ENCODE peak calls at places on chromosomes 16 and 17, in nine cellular contexts. K is prostate gland, Y is GM12878, X is lung, P is endodermal cell, F is ascending aorta, C is cardiac muscle cell, B is fibroblast of lung, J is tibial nerve. L is an unnamed sample. For H3K27me3, the result is how much of the 10 kb centered on the place peaks cover.

GRCh38 chr17:75774988-75775668 is 9.5 kb upstream of the UNK start:
- DNase-seq in K (no peak), Y (no peak), X (no peak), P (peak), F (no peak), C (peak), B (peak), J (peak), L (no peak)

GRCh38 chr17:49965522-49965905 is 3.5 kb upstream of the DLX4 start:
- DNase-seq in K (no peak), Y (no peak), X (no peak), P (peak), F (no peak), C (no peak), B (no peak), J (no peak), L (no peak)

GRCh38 chr17:42296012-42296411 is 7.7 kb downstream of the STAT5A start:
- DNase-seq in K (no peak), Y (no peak), X (no peak), P (no peak), F (no peak), C (no peak), B (no peak), J (no peak), L (no peak)

GRCh38 chr17:57523926-57524634 is 221.0 kb downstream of the CCDC182 start:
- DNase-seq in K (peak), Y (no peak), X (peak), P (no peak), F (peak), C (no peak), B (peak), J (no peak), L (no peak)

GRCh38 chr17:45428954-45429337 is 3.7 kb downstream of the ARHGAP27 start:
- DNase-seq in K (no peak), Y (no peak), X (no peak), P (no peak), F (no peak), C (no peak), B (no peak), J (no peak), L (no peak)

GRCh38 chr17:77182205-77182604 is 41.4 kb downstream of the SEC14L1 start:
- DNase-seq in K (no peak), Y (no peak), X (no peak), P (no peak), F (no peak), C (no peak), B (no peak), J (no peak), L (no peak)

GRCh38 chr17:70881093-70881492 is 711.8 kb downstream of the KCNJ2 start:
- DNase-seq in K (no peak), Y (no peak), X (no peak), P (no peak), F (no peak), C (no peak), B (no peak), J (no peak), L (no peak)

GRCh38 chr16:84281077-84281476 is 13.6 kb upstream of the WFDC1 start:
- DNase-seq in K (no peak), Y (no peak), X (no peak), P (peak), F (no peak), C (peak), B (peak), J (no peak), L (no peak)

GRCh38 chr17:30230596-30231125 is 4.8 kb downstream of the SLC6A4 start:
- DNase-seq in K (no peak), Y (no peak), X (no peak), P (peak), F (no peak), C (no peak), B (no peak), J (no peak), L (no peak)

GRCh38 chr17:20271016-20271610 is 196.2 kb downstream of the LGALS9B start:
- DNase-seq in K (no peak), Y (no peak), X (no peak), P (peak), F (no peak), C (no peak), B (peak), J (no peak), L (no peak)

GRCh38 chr17:73902416-73903181 is 258.4 kb upstream of the SDK2 start:
- DNase-seq in K (no peak), Y (no peak), X (no peak), P (peak), F (no peak), C (no peak), B (no peak), J (no peak), L (no peak)

GRCh38 chr17:45135192-45135977 is at the start of gene ACBD4:
- DNase-seq in K (peak), Y (peak), X (peak), P (peak), F (peak), C (peak), B (peak), J (peak), L (peak)

GRCh38 chr16:49919327-49919726 is 63.4 kb upstream of the ZNF423 start:
- DNase-seq in K (no peak), Y (no peak), X (no peak), P (no peak), F (no peak), C (no peak), B (no peak), J (no peak), L (no peak)

GRCh38 chr17:12301551-12301950 is 280.9 kb downstream of the MAP2K4 start:
- DNase-seq in K (no peak), Y (no peak), X (no peak), P (no peak), F (no peak), C (no peak), B (no peak), J (no peak), L (no peak)

GRCh38 chr17:69607162-69607834 is 192.8 kb downstream of the MAP2K6 start:
- DNase-seq in K (peak), Y (peak), X (peak), P (peak), F (no peak), C (peak), B (peak), J (peak), L (no peak)

GRCh38 chr17:69042308-69042707 is 18.4 kb downstream of the ABCA9 start:
- DNase-seq in K (no peak), Y (no peak), X (no peak), P (no peak), F (no peak), C (no peak), B (no peak), J (no peak), L (no peak)

DNA sequence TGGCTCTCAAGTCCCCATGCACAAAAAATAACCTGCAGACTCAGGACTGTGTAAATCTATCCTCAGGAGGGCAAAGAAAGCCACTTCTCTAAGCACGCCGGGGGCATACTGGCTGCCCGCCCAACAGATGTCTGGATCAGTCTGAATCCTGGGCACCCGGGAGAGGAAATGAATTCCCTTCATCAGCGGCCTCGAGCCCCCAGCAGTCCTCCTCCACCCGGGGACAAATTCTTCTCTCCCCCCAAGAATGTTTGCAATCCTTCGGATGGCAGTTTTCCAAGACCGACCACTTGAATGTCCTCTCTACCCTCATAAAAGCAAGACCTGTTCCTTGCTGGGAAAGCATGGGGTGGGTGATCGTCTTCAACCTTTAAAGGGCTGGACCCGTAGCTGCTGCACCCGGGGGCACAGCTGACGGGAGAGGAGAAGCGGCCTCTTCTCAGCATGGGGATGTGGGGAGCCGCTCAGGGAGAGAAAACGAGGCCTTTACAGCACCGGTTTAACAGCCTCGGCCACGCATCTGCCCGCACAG is 9.4 kb upstream of the MAP2K3 start:
- DNase-seq in K (no peak), Y (no peak), X (no peak), P (no peak), F (no peak), C (no peak), B (no peak), J (no peak), L (no peak)
- H3K4me3 ChIP-seq in K (peak), Y (peak), X (peak), P (peak), F (peak), C (peak), B (peak), J (peak), L (peak)

GRCh38 chr17:83109793-83110645 is 30.6 kb downstream of the METRNL start:
- DNase-seq in K (peak), Y (no peak), X (peak), P (no peak), F (peak), C (peak), B (peak), J (peak), L (peak)

GRCh38 chr17:83108709-83109108 is 29.3 kb downstream of the METRNL start:
- DNase-seq in K (no peak), Y (no peak), X (no peak), P (no peak), F (no peak), C (no peak), B (no peak), J (no peak), L (no peak)

GRCh38 chr17:83109386-83109785 is 30.0 kb downstream of the METRNL start:
- DNase-seq in K (no peak), Y (no peak), X (no peak), P (no peak), F (no peak), C (no peak), B (no peak), J (no peak), L (no peak)

GRCh38 chr17:83111516-83112282 is 32.3 kb downstream of the METRNL start:
- DNase-seq in K (no peak), Y (no peak), X (no peak), P (no peak), F (no peak), C (no peak), B (no peak), J (no peak), L (no peak)

GRCh38 chr17:83110755-83111154 is 31.3 kb downstream of the METRNL start:
- DNase-seq in K (no peak), Y (no peak), X (no peak), P (no peak), F (no peak), C (peak), B (no peak), J (no peak), L (no peak)
- TF ChIP-seq CTCF in K (no peak), Y (no peak), X (no peak), P (no peak), F (no peak), C (no peak), B (no peak), J (no peak), L (no peak)

DNA sequence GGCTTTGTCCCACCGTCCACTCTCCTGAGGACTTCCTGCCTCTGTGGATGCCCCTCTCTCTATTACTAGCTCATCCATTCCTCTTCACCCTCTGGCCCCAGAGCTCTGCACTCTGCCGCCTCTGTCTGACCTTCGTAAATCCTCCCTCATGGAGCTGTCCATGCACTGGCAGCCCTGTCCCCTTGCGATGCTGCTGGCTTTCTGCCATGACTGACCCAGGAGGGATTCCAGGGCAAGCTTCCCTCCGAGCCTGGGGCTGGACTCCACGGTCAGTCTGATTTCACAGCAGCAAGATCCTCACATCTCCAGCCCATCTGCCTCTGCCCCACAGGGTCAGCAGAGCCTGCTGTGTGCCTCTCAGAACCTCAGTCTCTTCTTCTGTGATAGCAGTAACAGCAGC is 4.7 kb downstream of the CBFA2T3 start:
- DNase-seq in K (no peak), Y (no peak), X (no peak), P (no peak), F (no peak), C (no peak), B (no peak), J (no peak), L (no peak)
- H3K27me3 ChIP-seq in K (under half), Y (under half), X (under half), P (under half), F (under half), C (under half), B (under half), J (half or more), L (under half)

DNA sequence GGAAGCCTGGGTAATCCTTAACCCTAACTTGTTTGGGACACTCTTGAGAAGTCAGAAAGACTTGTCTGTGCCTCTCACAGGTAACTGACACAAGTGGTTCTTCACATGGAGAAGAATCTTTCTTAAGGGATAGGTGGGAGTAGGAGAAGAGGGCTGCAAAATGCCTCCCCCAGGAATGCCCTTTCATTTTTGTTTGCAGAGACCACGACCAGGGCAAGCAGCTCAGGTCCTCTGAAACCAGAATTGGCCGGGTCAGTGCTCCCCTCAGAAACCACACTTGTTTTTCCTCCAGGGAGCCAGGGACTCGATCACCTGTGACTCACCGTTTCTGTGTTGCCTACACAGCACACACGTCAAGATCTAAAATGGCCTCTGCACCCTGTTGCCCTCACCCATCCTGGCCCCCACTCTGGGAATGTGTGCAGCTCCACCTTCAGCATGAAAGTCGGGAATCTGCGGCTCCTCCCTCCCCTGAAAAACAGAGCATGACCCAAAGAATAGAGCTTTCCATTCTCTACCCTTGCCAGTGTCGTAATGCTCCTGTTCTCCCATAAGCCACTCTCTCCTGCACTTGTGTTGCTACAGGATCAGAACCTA is 36.1 kb downstream of the HNF1B start:
- DNase-seq in K (no peak), Y (no peak), X (no peak), P (peak), F (no peak), C (no peak), B (peak), J (no peak), L (no peak)
- H3K4me3 ChIP-seq in K (no peak), Y (no peak), X (no peak), P (no peak), F (no peak), C (no peak), B (no peak), J (no peak), L (no peak)

GRCh38 chr17:72077326-72077960 is 43.4 kb upstream of the SOX9 start:
- DNase-seq in K (no peak), Y (no peak), X (no peak), P (peak), F (no peak), C (no peak), B (no peak), J (no peak), L (no peak)
- TF ChIP-seq CTCF in K (no peak), Y (no peak), X (no peak), P (peak), F (no peak), C (peak), B (peak), J (no peak), L (no peak)

GRCh38 chr17:39612935-39613465 is 5.3 kb upstream of the NEUROD2 start:
- DNase-seq in K (no peak), Y (no peak), X (no peak), P (no peak), F (no peak), C (no peak), B (no peak), J (no peak), L (no peak)
- H3K27me3 ChIP-seq in K (under half), Y (under half), X (under half), P (half or more), F (under half), C (half or more), B (under half), J (half or more), L (under half)

GRCh38 chr17:17343160-17343735 is 40.1 kb downstream of the NT5M start:
- DNase-seq in K (no peak), Y (no peak), X (no peak), P (peak), F (no peak), C (no peak), B (no peak), J (no peak), L (no peak)
- H3K4me3 ChIP-seq in K (no peak), Y (no peak), X (no peak), P (no peak), F (no peak), C (no peak), B (no peak), J (no peak), L (no peak)

GRCh38 chr16:81860310-81860709 is 81.2 kb downstream of the PLCG2 start:
- DNase-seq in K (no peak), Y (no peak), X (no peak), P (no peak), F (no peak), C (no peak), B (no peak), J (no peak), L (no peak)

GRCh38 chr16:81852347-81852746 is 73.3 kb downstream of the PLCG2 start:
- DNase-seq in K (no peak), Y (no peak), X (no peak), P (no peak), F (no peak), C (no peak), B (no peak), J (no peak), L (no peak)

GRCh38 chr16:81860867-81861266 is 81.8 kb downstream of the PLCG2 start:
- DNase-seq in K (no peak), Y (no peak), X (no peak), P (no peak), F (no peak), C (no peak), B (no peak), J (no peak), L (no peak)

GRCh38 chr16:81850197-81850944 is 71.3 kb downstream of the PLCG2 start:
- DNase-seq in K (no peak), Y (no peak), X (no peak), P (no peak), F (no peak), C (no peak), B (no peak), J (no peak), L (no peak)

DNA sequence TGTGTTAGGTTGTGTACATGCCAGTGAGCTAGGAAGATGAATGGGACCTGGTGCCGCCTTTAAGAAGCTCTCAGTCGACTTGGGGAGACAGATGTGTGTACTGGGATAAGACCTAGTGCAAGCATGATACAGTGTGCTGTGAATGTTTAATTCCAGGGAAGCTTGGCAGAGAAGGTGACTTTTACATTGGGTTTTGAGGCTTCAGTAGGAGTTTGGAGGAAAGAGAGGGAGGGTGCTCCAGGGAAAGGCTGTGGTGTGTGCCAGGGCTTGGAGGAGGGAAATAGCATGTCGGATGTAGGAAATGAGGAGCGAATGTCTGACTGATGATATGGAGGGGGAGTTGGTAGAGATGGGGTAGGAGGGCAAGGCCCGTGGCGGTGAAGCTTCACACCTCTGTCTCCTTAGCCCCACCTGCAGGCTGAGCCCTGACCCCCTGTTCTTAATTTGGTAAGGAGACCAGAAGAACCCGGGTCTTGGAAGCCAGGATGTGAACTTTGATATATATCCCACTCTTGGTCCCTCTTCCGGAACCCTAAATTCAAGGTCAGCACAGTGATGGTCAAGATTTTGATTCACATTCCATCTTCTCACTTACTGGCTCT is 76.6 kb downstream of the PLCG2 start:
- DNase-seq in K (no peak), Y (no peak), X (no peak), P (peak), F (no peak), C (no peak), B (no peak), J (no peak), L (no peak)
- TF ChIP-seq CTCF in K (no peak), Y (peak), X (no peak), P (peak), F (no peak), C (no peak), B (no peak), J (no peak), L (no peak)

GRCh38 chr16:2786061-2786825 is 1.1 kb downstream of the PRSS33 start:
- DNase-seq in K (no peak), Y (no peak), X (no peak), P (peak), F (no peak), C (no peak), B (no peak), J (no peak), L (no peak)

GRCh38 chr16:2787961-2788360 is 601 bp upstream of the PRSS33 start:
- DNase-seq in K (no peak), Y (no peak), X (no peak), P (no peak), F (no peak), C (no peak), B (no peak), J (no peak), L (no peak)

GRCh38 chr16:2786826-2787151 is 571 bp downstream of the PRSS33 start:
- DNase-seq in K (no peak), Y (no peak), X (no peak), P (no peak), F (no peak), C (no peak), B (no peak), J (no peak), L (no peak)

GRCh38 chr16:2785101-2785991 is 2.0 kb downstream of the PRSS33 start:
- DNase-seq in K (no peak), Y (no peak), X (no peak), P (peak), F (no peak), C (no peak), B (no peak), J (no peak), L (no peak)

GRCh38 chr16:2787406-2787805 is at the start of gene PRSS33:
- DNase-seq in K (no peak), Y (no peak), X (no peak), P (no peak), F (no peak), C (no peak), B (no peak), J (no peak), L (no peak)
- H3K27me3 ChIP-seq in K (under half), Y (under half), X (under half), P (under half), F (under half), C (under half), B (under half), J (half or more), L (under half)